ENCODE peak calls at places on chromosome 11, in five cellular contexts. One of them, this sample, is unnamed.

GRCh38 chr11:30424336-30424735 is 101.4 kb downstream of the ARL14EP start:
- DNase-seq in body of pancreas: no peak
- DNase-seq in RWPE1: no peak
- DNase-seq in Peyer's patch: no peak
- DNase-seq in colonic mucosa: no peak
- DNase-seq in this sample: peak; percentile 44

GRCh38 chr11:72573380-72573949 is 100.8 kb downstream of the PDE2A start:
- DNase-seq in body of pancreas: peak; percentile 53
- DNase-seq in Peyer's patch: peak; percentile 59
- DNase-seq in RWPE1: peak; percentile 76
- DNase-seq in colonic mucosa: no peak
- DNase-seq in this sample: peak; percentile 71

GRCh38 chr11:29231991-29232390 is 784.8 kb downstream of the KCNA4 start:
- DNase-seq in Peyer's patch: no peak
- DNase-seq in colonic mucosa: no peak
- DNase-seq in RWPE1: no peak
- DNase-seq in body of pancreas: no peak
- DNase-seq in this sample: no peak

GRCh38 chr11:84398017-84398626 is 1112.0 kb upstream of the CCDC90B start:
- DNase-seq in Peyer's patch: no peak
- DNase-seq in colonic mucosa: no peak
- DNase-seq in RWPE1: peak; percentile 4
- DNase-seq in body of pancreas: peak; percentile 38
- DNase-seq in this sample: no peak

GRCh38 chr11:107587306-107587979 is 3.5 kb upstream of the ELMOD1 start:
- DNase-seq in RWPE1: no peak
- DNase-seq in Peyer's patch: no peak
- DNase-seq in colonic mucosa: no peak
- DNase-seq in body of pancreas: no peak
- DNase-seq in this sample: no peak

GRCh38 chr11:128341280-128341679 is 246.1 kb downstream of the ETS1 start:
- DNase-seq in Peyer's patch: no peak
- DNase-seq in body of pancreas: no peak
- DNase-seq in colonic mucosa: no peak
- DNase-seq in RWPE1: no peak
- DNase-seq in this sample: no peak

GRCh38 chr11:15819679-15820286 is 536.6 kb downstream of the SOX6 start:
- DNase-seq in Peyer's patch: peak; percentile 87
- DNase-seq in colonic mucosa: peak; percentile 86
- DNase-seq in body of pancreas: peak; percentile 83
- DNase-seq in RWPE1: peak; percentile 33
- DNase-seq in this sample: peak; percentile 78

GRCh38 chr11:58497951-58498350 is 10.0 kb downstream of the OR5B21 start:
- DNase-seq in colonic mucosa: no peak
- DNase-seq in Peyer's patch: no peak
- DNase-seq in RWPE1: no peak
- DNase-seq in body of pancreas: no peak
- DNase-seq in this sample: no peak

GRCh38 chr11:119706887-119707286 is 22.1 kb downstream of the NECTIN1 start:
- DNase-seq in RWPE1: no peak
- DNase-seq in colonic mucosa: no peak
- DNase-seq in Peyer's patch: no peak
- DNase-seq in body of pancreas: no peak
- DNase-seq in this sample: no peak

GRCh38 chr11:16558499-16558898 is 179.9 kb upstream of the C11orf58 start:
- DNase-seq in body of pancreas: no peak
- DNase-seq in RWPE1: no peak
- DNase-seq in Peyer's patch: no peak
- DNase-seq in colonic mucosa: no peak
- DNase-seq in this sample: no peak

GRCh38 chr11:10807629-10808552 is 835 bp downstream of the EIF4G2 start:
- DNase-seq in Peyer's patch: peak; percentile 78
- DNase-seq in body of pancreas: peak; percentile 56
- DNase-seq in RWPE1: peak; percentile 28
- DNase-seq in colonic mucosa: peak; percentile 61
- DNase-seq in this sample: peak; percentile 82

GRCh38 chr11:44939673-44940072 is 11.0 kb downstream of the TP53I11 start:
- DNase-seq in Peyer's patch: no peak
- DNase-seq in colonic mucosa: no peak
- DNase-seq in RWPE1: no peak
- DNase-seq in body of pancreas: no peak
- DNase-seq in this sample: peak; percentile 86

DNA sequence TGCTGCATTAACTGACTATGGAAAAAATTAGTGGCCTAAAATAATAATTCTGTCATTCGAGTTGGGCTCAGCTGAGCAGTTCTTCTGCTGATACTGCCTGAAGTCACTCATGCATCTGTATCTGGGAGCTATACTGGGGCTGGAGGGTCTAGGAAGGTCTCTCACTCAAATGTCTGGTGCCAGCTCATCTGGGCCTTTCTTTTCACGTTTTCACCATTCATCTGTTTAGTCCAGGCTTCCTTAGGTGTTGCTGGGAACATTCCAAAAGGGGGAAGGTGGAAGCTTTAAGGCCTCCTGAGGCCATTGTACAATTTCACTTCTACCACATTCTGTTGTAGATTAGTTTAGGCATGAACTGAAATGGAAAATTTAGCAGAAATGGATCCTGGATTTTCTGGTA is 28.0 kb downstream of the YAP1 start:
- DNase-seq in RWPE1: no peak
- DNase-seq in Peyer's patch: no peak
- DNase-seq in colonic mucosa: no peak
- DNase-seq in body of pancreas: no peak
- DNase-seq in this sample: no peak
- H3K27ac ChIP-seq in RWPE1: peak overlapping the region; percentile 79
- H3K27ac ChIP-seq in Peyer's patch: peak overlapping the region; percentile 63
- H3K27ac ChIP-seq in colonic mucosa: no peak overlapping the region
- H3K27ac ChIP-seq in body of pancreas: no peak overlapping the region
- H3K27ac ChIP-seq in this sample: no peak overlapping the region

DNA sequence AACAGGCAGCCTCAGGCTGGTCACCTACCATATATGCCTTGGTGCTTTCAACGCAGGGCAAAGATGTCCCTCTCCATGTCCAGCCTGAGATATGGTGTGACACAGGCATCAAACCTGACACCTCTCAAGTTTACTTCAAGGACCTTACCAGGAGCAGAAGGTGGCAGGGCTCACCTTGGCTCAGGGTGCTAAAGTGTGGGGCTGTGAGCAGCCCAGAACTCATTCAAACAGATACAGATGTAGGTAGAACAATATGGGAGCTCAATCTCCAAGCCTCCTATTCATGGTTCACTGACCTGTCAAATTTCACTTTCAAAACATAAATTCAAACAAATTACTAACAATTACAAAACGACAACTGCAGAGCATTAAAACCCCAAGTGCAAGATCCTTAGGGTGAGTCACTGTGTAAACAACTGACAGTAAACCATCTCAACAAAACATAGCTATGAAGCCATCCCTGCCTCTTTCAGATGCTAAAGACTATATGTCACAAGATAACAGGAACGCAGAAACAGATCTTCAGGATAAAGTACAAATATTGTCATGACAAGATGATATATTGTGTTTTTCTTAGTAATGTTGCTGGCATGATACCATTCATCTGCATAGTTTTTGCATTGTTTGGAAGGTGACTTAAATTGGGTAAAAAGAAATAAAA is 303.5 kb upstream of the ANO3 start:
- DNase-seq in RWPE1: peak; percentile 13
- DNase-seq in Peyer's patch: no peak
- DNase-seq in colonic mucosa: no peak
- DNase-seq in body of pancreas: no peak
- DNase-seq in this sample: no peak
- H3K27ac ChIP-seq in RWPE1: no peak overlapping the region
- H3K27ac ChIP-seq in Peyer's patch: no peak overlapping the region
- H3K27ac ChIP-seq in colonic mucosa: no peak overlapping the region
- H3K27ac ChIP-seq in body of pancreas: no peak overlapping the region
- H3K27ac ChIP-seq in this sample: no peak overlapping the region

GRCh38 chr11:110903830-110904229 is 191.6 kb upstream of the ARHGAP20 start:
- DNase-seq in Peyer's patch: no peak
- DNase-seq in body of pancreas: no peak
- DNase-seq in colonic mucosa: no peak
- DNase-seq in RWPE1: no peak
- DNase-seq in this sample: no peak

GRCh38 chr11:110912437-110912836 is 200.2 kb upstream of the ARHGAP20 start:
- DNase-seq in RWPE1: no peak
- DNase-seq in Peyer's patch: no peak
- DNase-seq in body of pancreas: no peak
- DNase-seq in colonic mucosa: no peak
- DNase-seq in this sample: no peak

GRCh38 chr11:110909331-110909730 is 197.1 kb upstream of the ARHGAP20 start:
- DNase-seq in colonic mucosa: no peak
- DNase-seq in RWPE1: peak; percentile 7
- DNase-seq in body of pancreas: no peak
- DNase-seq in Peyer's patch: no peak
- DNase-seq in this sample: no peak

GRCh38 chr11:110907629-110908028 is 195.4 kb upstream of the ARHGAP20 start:
- DNase-seq in body of pancreas: no peak
- DNase-seq in RWPE1: peak; percentile 63
- DNase-seq in Peyer's patch: no peak
- DNase-seq in colonic mucosa: peak; percentile 65
- DNase-seq in this sample: no peak

DNA sequence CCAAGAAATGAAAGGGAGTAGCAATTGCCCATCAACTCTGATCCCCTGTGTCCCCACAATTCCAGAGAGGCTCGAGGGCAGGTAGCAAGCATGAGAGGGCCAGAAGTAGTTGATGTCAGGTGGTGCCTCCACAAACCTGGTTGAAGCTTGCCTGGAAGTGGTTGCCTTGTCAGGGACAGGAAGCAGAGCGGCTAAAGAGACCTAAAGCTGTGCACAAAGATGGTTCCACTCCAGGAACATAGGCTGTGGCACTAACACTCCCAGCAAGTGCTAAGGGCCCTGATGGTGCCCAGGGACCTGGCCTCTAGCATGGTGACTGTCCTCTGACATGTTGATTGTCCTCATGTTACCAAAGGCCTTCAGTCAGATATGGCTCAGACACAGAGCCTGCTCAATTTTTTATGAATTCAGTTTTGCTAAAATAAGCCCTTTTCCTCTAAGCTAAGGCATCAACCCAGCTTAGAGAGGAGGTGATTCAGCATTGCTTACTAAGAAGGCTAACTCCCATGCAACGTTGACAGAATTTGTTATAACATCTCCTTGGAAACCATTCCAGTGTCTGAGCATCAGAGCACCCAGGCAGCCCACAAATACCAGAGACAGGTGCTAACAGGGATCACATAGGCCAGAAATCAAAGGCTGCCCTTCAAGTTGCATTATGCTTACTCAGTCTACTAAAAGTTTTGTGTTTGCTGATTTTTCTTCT is 196.3 kb upstream of the ARHGAP20 start:
- DNase-seq in Peyer's patch: no peak
- DNase-seq in body of pancreas: no peak
- DNase-seq in RWPE1: peak; percentile 71
- DNase-seq in colonic mucosa: no peak
- DNase-seq in this sample: no peak
- H3K27ac ChIP-seq in Peyer's patch: no peak overlapping the region
- H3K27ac ChIP-seq in body of pancreas: no peak overlapping the region
- H3K27ac ChIP-seq in RWPE1: peak overlapping the region; percentile 73
- H3K27ac ChIP-seq in colonic mucosa: no peak overlapping the region
- H3K27ac ChIP-seq in this sample: no peak overlapping the region

GRCh38 chr11:75482310-75482606 is 43.5 kb downstream of the GDPD5 start:
- DNase-seq in colonic mucosa: no peak
- DNase-seq in Peyer's patch: no peak
- DNase-seq in RWPE1: no peak
- DNase-seq in body of pancreas: peak; percentile 72
- DNase-seq in this sample: no peak
- H3K27ac ChIP-seq in colonic mucosa: no peak overlapping the region
- H3K27ac ChIP-seq in Peyer's patch: no peak overlapping the region
- H3K27ac ChIP-seq in RWPE1: no peak overlapping the region
- H3K27ac ChIP-seq in body of pancreas: no peak overlapping the region
- H3K27ac ChIP-seq in this sample: no peak overlapping the region

GRCh38 chr11:35823742-35824298 is 120.0 kb upstream of the LDLRAD3 start:
- DNase-seq in Peyer's patch: no peak
- DNase-seq in RWPE1: no peak
- DNase-seq in colonic mucosa: no peak
- DNase-seq in body of pancreas: peak; percentile 41
- DNase-seq in this sample: no peak

GRCh38 chr11:35820614-35821013 is 123.2 kb upstream of the LDLRAD3 start:
- DNase-seq in Peyer's patch: no peak
- DNase-seq in body of pancreas: no peak
- DNase-seq in colonic mucosa: no peak
- DNase-seq in RWPE1: no peak
- DNase-seq in this sample: no peak

GRCh38 chr11:35826949-35827348 is 116.9 kb upstream of the LDLRAD3 start:
- DNase-seq in RWPE1: no peak
- DNase-seq in colonic mucosa: no peak
- DNase-seq in body of pancreas: peak; percentile 85
- DNase-seq in Peyer's patch: no peak
- DNase-seq in this sample: no peak

GRCh38 chr11:35825386-35825785 is 118.5 kb upstream of the LDLRAD3 start:
- DNase-seq in RWPE1: no peak
- DNase-seq in body of pancreas: no peak
- DNase-seq in Peyer's patch: no peak
- DNase-seq in colonic mucosa: no peak
- DNase-seq in this sample: no peak

GRCh38 chr11:35822815-35823495 is 120.9 kb upstream of the LDLRAD3 start:
- DNase-seq in colonic mucosa: no peak
- DNase-seq in RWPE1: no peak
- DNase-seq in body of pancreas: no peak
- DNase-seq in Peyer's patch: no peak
- DNase-seq in this sample: no peak
- H3K27ac ChIP-seq in colonic mucosa: no peak overlapping the region
- H3K27ac ChIP-seq in RWPE1: no peak overlapping the region
- H3K27ac ChIP-seq in body of pancreas: no peak overlapping the region
- H3K27ac ChIP-seq in Peyer's patch: no peak overlapping the region
- H3K27ac ChIP-seq in this sample: no peak overlapping the region

DNA sequence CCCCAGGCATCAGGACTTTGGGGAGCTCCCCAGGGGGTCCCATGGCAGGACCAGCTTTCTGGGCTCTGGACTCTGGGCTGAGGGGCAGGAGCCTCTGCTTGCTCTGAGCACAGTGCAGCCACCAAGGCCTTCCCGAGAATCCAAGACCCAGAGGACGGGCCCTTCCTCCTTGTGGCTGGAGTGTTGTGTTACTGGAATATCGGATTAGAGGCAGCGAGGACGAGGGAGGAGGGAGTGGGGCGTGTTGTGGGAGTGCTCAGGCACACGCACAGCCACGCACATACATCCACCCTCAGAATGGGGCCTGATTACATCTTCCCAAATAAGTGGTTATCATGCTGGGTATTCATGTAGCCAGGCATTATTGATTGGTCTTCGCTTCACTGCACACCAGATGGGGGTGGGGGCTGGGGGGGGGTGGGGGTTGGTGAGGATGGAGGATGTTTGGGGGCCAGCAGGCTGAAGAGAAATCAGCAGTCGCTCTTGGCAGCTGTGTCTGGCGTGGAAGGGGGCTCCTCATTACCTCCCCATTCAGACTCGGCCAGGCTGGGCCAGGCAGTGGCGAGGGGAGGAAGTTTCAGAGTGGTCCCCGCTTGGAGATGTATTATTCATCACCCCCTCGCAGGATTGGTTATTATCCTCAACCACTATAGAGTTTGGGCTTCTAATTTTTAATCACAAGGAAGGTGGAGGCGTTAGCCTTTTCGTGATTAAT is 120.9 kb downstream of the ST3GAL4 start:
- DNase-seq in Peyer's patch: no peak
- DNase-seq in RWPE1: no peak
- DNase-seq in colonic mucosa: no peak
- DNase-seq in body of pancreas: no peak
- DNase-seq in this sample: no peak
- H3K27ac ChIP-seq in Peyer's patch: no peak overlapping the region
- H3K27ac ChIP-seq in RWPE1: no peak overlapping the region
- H3K27ac ChIP-seq in colonic mucosa: no peak overlapping the region
- H3K27ac ChIP-seq in body of pancreas: no peak overlapping the region
- H3K27ac ChIP-seq in this sample: no peak overlapping the region

GRCh38 chr11:116990811-116991210 is 107.4 kb downstream of the SIK3 start:
- DNase-seq in colonic mucosa: no peak
- DNase-seq in Peyer's patch: no peak
- DNase-seq in body of pancreas: no peak
- DNase-seq in RWPE1: no peak
- DNase-seq in this sample: no peak
- H3K27ac ChIP-seq in colonic mucosa: no peak overlapping the region
- H3K27ac ChIP-seq in Peyer's patch: peak overlapping the region; percentile 28
- H3K27ac ChIP-seq in body of pancreas: peak overlapping the region; percentile 52
- H3K27ac ChIP-seq in RWPE1: no peak overlapping the region
- H3K27ac ChIP-seq in this sample: no peak overlapping the region